ENCODE peak calls at places on chromosome 22, in seven cellular contexts. One of them, this sample, is unnamed.

GRCh38 chr22:19765477-19766234 is 5.1 kb downstream of the TBX1 start:
- DNase-seq in H7: peak; percentile 87
- DNase-seq in AG10803: peak; percentile 34
- DNase-seq in GM19239: no peak
- DNase-seq in iPS-NIHi11: no peak
- DNase-seq in NCI-H1417: no peak
- DNase-seq in coronary artery: no peak
- DNase-seq in this sample: no peak

GRCh38 chr22:35971418-35972119 is 57.1 kb downstream of the RBFOX2 start:
- DNase-seq in coronary artery: no peak
- DNase-seq in AG10803: peak; percentile 98
- DNase-seq in H7: no peak
- DNase-seq in NCI-H1417: no peak
- DNase-seq in iPS-NIHi11: no peak
- DNase-seq in GM19239: no peak
- DNase-seq in this sample: no peak

GRCh38 chr22:28025333-28025732 is 106.3 kb upstream of the PITPNB start:
- DNase-seq in H7: no peak
- DNase-seq in NCI-H1417: no peak
- DNase-seq in GM19239: no peak
- DNase-seq in AG10803: no peak
- DNase-seq in coronary artery: no peak
- DNase-seq in iPS-NIHi11: no peak
- DNase-seq in this sample: no peak

GRCh38 chr22:26846645-26847044 is 189.3 kb downstream of the MIAT start:
- DNase-seq in GM19239: no peak
- DNase-seq in iPS-NIHi11: no peak
- DNase-seq in AG10803: peak; percentile 13
- DNase-seq in NCI-H1417: no peak
- DNase-seq in coronary artery: no peak
- DNase-seq in H7: no peak
- DNase-seq in this sample: no peak

GRCh38 chr22:46149998-46150549 is at the start of gene PPARA:
- DNase-seq in GM19239: peak; percentile 99
- DNase-seq in coronary artery: peak; percentile 92
- DNase-seq in AG10803: peak; percentile 82
- DNase-seq in iPS-NIHi11: peak; percentile 99
- DNase-seq in H7: peak; percentile 100
- DNase-seq in NCI-H1417: peak; percentile 71
- DNase-seq in this sample: peak; percentile 91

GRCh38 chr22:47002692-47003091 is 240.2 kb downstream of the TBC1D22A start:
- DNase-seq in coronary artery: no peak
- DNase-seq in AG10803: no peak
- DNase-seq in NCI-H1417: no peak
- DNase-seq in iPS-NIHi11: no peak
- DNase-seq in GM19239: no peak
- DNase-seq in H7: peak; percentile 38
- DNase-seq in this sample: no peak

GRCh38 chr22:19941365-19942070 is at the start of the genes COMT and TXNRD2:
- DNase-seq in coronary artery: no peak
- DNase-seq in H7: peak; percentile 60
- DNase-seq in iPS-NIHi11: peak; percentile 90
- DNase-seq in AG10803: peak; percentile 65
- DNase-seq in GM19239: peak; percentile 88
- DNase-seq in NCI-H1417: peak; percentile 67
- DNase-seq in this sample: peak; percentile 79

GRCh38 chr22:41822289-41823057 is 10.4 kb upstream of the SREBF2 start:
- DNase-seq in iPS-NIHi11: peak; percentile 46
- DNase-seq in AG10803: peak; percentile 46
- DNase-seq in NCI-H1417: no peak
- DNase-seq in coronary artery: no peak
- DNase-seq in H7: peak; percentile 71
- DNase-seq in GM19239: peak; percentile 30
- DNase-seq in this sample: no peak

GRCh38 chr22:37972527-37972926 is 11.8 kb downstream of the SOX10 start:
- DNase-seq in NCI-H1417: no peak
- DNase-seq in H7: no peak
- DNase-seq in GM19239: no peak
- DNase-seq in AG10803: no peak
- DNase-seq in coronary artery: no peak
- DNase-seq in iPS-NIHi11: no peak
- DNase-seq in this sample: peak; percentile 10

GRCh38 chr22:26669060-26669481 is 11.7 kb downstream of the MIAT start:
- DNase-seq in GM19239: no peak
- DNase-seq in iPS-NIHi11: no peak
- DNase-seq in NCI-H1417: no peak
- DNase-seq in coronary artery: no peak
- DNase-seq in H7: peak; percentile 78
- DNase-seq in AG10803: peak; percentile 81
- DNase-seq in this sample: no peak

GRCh38 chr22:50694766-50695420 is 22.3 kb downstream of the SHANK3 start:
- DNase-seq in H7: no peak
- DNase-seq in NCI-H1417: no peak
- DNase-seq in coronary artery: no peak
- DNase-seq in GM19239: no peak
- DNase-seq in AG10803: no peak
- DNase-seq in iPS-NIHi11: no peak
- DNase-seq in this sample: no peak

GRCh38 chr22:32764330-32765116 is 37.0 kb upstream of the TIMP3 start:
- DNase-seq in iPS-NIHi11: no peak
- DNase-seq in GM19239: no peak
- DNase-seq in NCI-H1417: no peak
- DNase-seq in coronary artery: no peak
- DNase-seq in H7: no peak
- DNase-seq in AG10803: peak; percentile 93
- DNase-seq in this sample: no peak

GRCh38 chr22:30386960-30387848 is at the start of gene RNF215:
- DNase-seq in GM19239: peak; percentile 96
- DNase-seq in AG10803: peak; percentile 65
- DNase-seq in H7: peak; percentile 100
- DNase-seq in coronary artery: peak; percentile 87
- DNase-seq in iPS-NIHi11: peak; percentile 98
- DNase-seq in NCI-H1417: peak; percentile 71
- DNase-seq in this sample: peak; percentile 87

GRCh38 chr22:23888615-23889401 is 5.4 kb upstream of the MIF start:
- DNase-seq in iPS-NIHi11: no peak
- DNase-seq in GM19239: no peak
- DNase-seq in H7: peak; percentile 77
- DNase-seq in NCI-H1417: no peak
- DNase-seq in coronary artery: no peak
- DNase-seq in AG10803: peak; percentile 22
- DNase-seq in this sample: peak; percentile 52

GRCh38 chr22:47161631-47162030 is 399.2 kb downstream of the TBC1D22A start:
- DNase-seq in coronary artery: peak; percentile 33
- DNase-seq in AG10803: peak; percentile 53
- DNase-seq in H7: no peak
- DNase-seq in NCI-H1417: peak; percentile 5
- DNase-seq in iPS-NIHi11: no peak
- DNase-seq in GM19239: no peak
- DNase-seq in this sample: no peak

GRCh38 chr22:47797546-47797945 is 1035.1 kb downstream of the TBC1D22A start:
- DNase-seq in H7: no peak
- DNase-seq in iPS-NIHi11: no peak
- DNase-seq in GM19239: no peak
- DNase-seq in AG10803: no peak
- DNase-seq in NCI-H1417: no peak
- DNase-seq in coronary artery: no peak
- DNase-seq in this sample: no peak

GRCh38 chr22:42473484-42474193 is 41.4 kb upstream of the NFAM1 start:
- DNase-seq in GM19239: no peak
- DNase-seq in coronary artery: no peak
- DNase-seq in NCI-H1417: peak; percentile 27
- DNase-seq in H7: peak; percentile 58
- DNase-seq in AG10803: peak; percentile 68
- DNase-seq in iPS-NIHi11: peak; percentile 49
- DNase-seq in this sample: no peak

GRCh38 chr22:49853981-49854791 is 542 bp downstream of the ZBED4 start:
- DNase-seq in NCI-H1417: peak; percentile 30
- DNase-seq in H7: peak; percentile 89
- DNase-seq in coronary artery: no peak
- DNase-seq in iPS-NIHi11: peak; percentile 74
- DNase-seq in AG10803: peak; percentile 24
- DNase-seq in GM19239: no peak
- DNase-seq in this sample: peak; percentile 64

GRCh38 chr22:39244496-39245129 is at the start of gene PDGFB:
- DNase-seq in NCI-H1417: peak; percentile 15
- DNase-seq in GM19239: no peak
- DNase-seq in H7: peak; percentile 82
- DNase-seq in iPS-NIHi11: peak; percentile 54
- DNase-seq in AG10803: no peak
- DNase-seq in coronary artery: no peak
- DNase-seq in this sample: peak; percentile 51

GRCh38 chr22:36701941-36702640 is 1.5 kb downstream of the CACNG2 start:
- DNase-seq in GM19239: no peak
- DNase-seq in iPS-NIHi11: no peak
- DNase-seq in coronary artery: no peak
- DNase-seq in H7: no peak
- DNase-seq in AG10803: no peak
- DNase-seq in NCI-H1417: peak; percentile 26
- DNase-seq in this sample: no peak

GRCh38 chr22:48840112-48840949 is 987.3 kb downstream of the BRD1 start:
- DNase-seq in coronary artery: no peak
- DNase-seq in H7: no peak
- DNase-seq in iPS-NIHi11: no peak
- DNase-seq in GM19239: no peak
- DNase-seq in NCI-H1417: no peak
- DNase-seq in AG10803: no peak
- DNase-seq in this sample: no peak

GRCh38 chr22:42905702-42906183 is 48.7 kb upstream of the ARFGAP3 start:
- DNase-seq in iPS-NIHi11: peak; percentile 58
- DNase-seq in H7: no peak
- DNase-seq in coronary artery: no peak
- DNase-seq in NCI-H1417: peak; percentile 69
- DNase-seq in GM19239: no peak
- DNase-seq in AG10803: no peak
- DNase-seq in this sample: no peak

GRCh38 chr22:23007823-23008222 is 62.5 kb upstream of the GNAZ start:
- DNase-seq in coronary artery: no peak
- DNase-seq in H7: no peak
- DNase-seq in AG10803: peak; percentile 2
- DNase-seq in NCI-H1417: no peak
- DNase-seq in GM19239: no peak
- DNase-seq in iPS-NIHi11: no peak
- DNase-seq in this sample: no peak

GRCh38 chr22:26784772-26785171 is 127.4 kb downstream of the MIAT start:
- DNase-seq in iPS-NIHi11: no peak
- DNase-seq in NCI-H1417: no peak
- DNase-seq in coronary artery: no peak
- DNase-seq in AG10803: no peak
- DNase-seq in H7: no peak
- DNase-seq in GM19239: no peak
- DNase-seq in this sample: no peak

GRCh38 chr22:41831383-41831782 is 1.5 kb upstream of the SREBF2 start:
- DNase-seq in iPS-NIHi11: no peak
- DNase-seq in AG10803: peak; percentile 32
- DNase-seq in GM19239: no peak
- DNase-seq in H7: no peak
- DNase-seq in NCI-H1417: no peak
- DNase-seq in coronary artery: no peak
- DNase-seq in this sample: no peak

GRCh38 chr22:47154621-47155081 is 392.2 kb downstream of the TBC1D22A start:
- DNase-seq in iPS-NIHi11: no peak
- DNase-seq in AG10803: peak; percentile 73
- DNase-seq in GM19239: no peak
- DNase-seq in NCI-H1417: no peak
- DNase-seq in coronary artery: peak; percentile 79
- DNase-seq in H7: no peak
- DNase-seq in this sample: no peak

GRCh38 chr22:46588279-46589140 is 31.7 kb upstream of the GRAMD4 start:
- DNase-seq in NCI-H1417: no peak
- DNase-seq in AG10803: no peak
- DNase-seq in H7: peak; percentile 77
- DNase-seq in iPS-NIHi11: no peak
- DNase-seq in coronary artery: no peak
- DNase-seq in GM19239: no peak
- DNase-seq in this sample: no peak

GRCh38 chr22:38240734-38241252 is 32.0 kb downstream of the TMEM184B start:
- DNase-seq in NCI-H1417: peak; percentile 27
- DNase-seq in coronary artery: no peak
- DNase-seq in AG10803: peak; percentile 85
- DNase-seq in H7: peak; percentile 91
- DNase-seq in iPS-NIHi11: peak; percentile 85
- DNase-seq in GM19239: no peak
- DNase-seq in this sample: no peak

GRCh38 chr22:28034760-28035401 is 115.8 kb upstream of the PITPNB start:
- DNase-seq in iPS-NIHi11: no peak
- DNase-seq in AG10803: peak; percentile 49
- DNase-seq in GM19239: no peak
- DNase-seq in NCI-H1417: peak; percentile 74
- DNase-seq in coronary artery: peak; percentile 83
- DNase-seq in H7: no peak
- DNase-seq in this sample: no peak

GRCh38 chr22:32237021-32237420 is 18.1 kb downstream of the SLC5A4 start:
- DNase-seq in iPS-NIHi11: peak; percentile 17
- DNase-seq in coronary artery: no peak
- DNase-seq in NCI-H1417: no peak
- DNase-seq in H7: no peak
- DNase-seq in AG10803: no peak
- DNase-seq in GM19239: no peak
- DNase-seq in this sample: no peak

GRCh38 chr22:46367707-46368191 is 32.2 kb downstream of the TRMU start:
- DNase-seq in NCI-H1417: no peak
- DNase-seq in H7: peak; percentile 98
- DNase-seq in GM19239: peak; percentile 93
- DNase-seq in coronary artery: no peak
- DNase-seq in AG10803: peak; percentile 36
- DNase-seq in iPS-NIHi11: peak; percentile 96
- DNase-seq in this sample: peak; percentile 95

GRCh38 chr22:46054091-46054877 is 77.3 kb upstream of the WNT7B start:
- DNase-seq in GM19239: no peak
- DNase-seq in iPS-NIHi11: peak; percentile 60
- DNase-seq in AG10803: peak; percentile 88
- DNase-seq in H7: peak; percentile 76
- DNase-seq in NCI-H1417: no peak
- DNase-seq in coronary artery: peak; percentile 87
- DNase-seq in this sample: peak; percentile 55

GRCh38 chr22:22465782-22466181 is 42.8 kb downstream of the ZNF280B start:
- DNase-seq in NCI-H1417: no peak
- DNase-seq in H7: no peak
- DNase-seq in AG10803: no peak
- DNase-seq in coronary artery: no peak
- DNase-seq in GM19239: no peak
- DNase-seq in iPS-NIHi11: no peak
- DNase-seq in this sample: no peak

GRCh38 chr22:27405672-27406388 is 395.7 kb downstream of the MN1 start:
- DNase-seq in iPS-NIHi11: peak; percentile 87
- DNase-seq in coronary artery: no peak
- DNase-seq in H7: peak; percentile 84
- DNase-seq in GM19239: peak; percentile 25
- DNase-seq in NCI-H1417: no peak
- DNase-seq in AG10803: peak; percentile 49
- DNase-seq in this sample: peak; percentile 68

GRCh38 chr22:25025586-25025985 is 73.1 kb downstream of the KIAA1671 start:
- DNase-seq in AG10803: no peak
- DNase-seq in H7: no peak
- DNase-seq in GM19239: no peak
- DNase-seq in iPS-NIHi11: no peak
- DNase-seq in coronary artery: no peak
- DNase-seq in NCI-H1417: no peak
- DNase-seq in this sample: no peak

GRCh38 chr22:41825376-41825775 is 7.5 kb upstream of the SREBF2 start:
- DNase-seq in GM19239: no peak
- DNase-seq in H7: no peak
- DNase-seq in coronary artery: no peak
- DNase-seq in NCI-H1417: no peak
- DNase-seq in iPS-NIHi11: no peak
- DNase-seq in AG10803: no peak
- DNase-seq in this sample: no peak

GRCh38 chr22:23227380-23227779 is 47.1 kb downstream of the BCR start:
- DNase-seq in AG10803: no peak
- DNase-seq in GM19239: no peak
- DNase-seq in coronary artery: no peak
- DNase-seq in NCI-H1417: no peak
- DNase-seq in H7: no peak
- DNase-seq in iPS-NIHi11: no peak
- DNase-seq in this sample: no peak

GRCh38 chr22:49322231-49322630 is 505.4 kb downstream of the BRD1 start:
- DNase-seq in AG10803: no peak
- DNase-seq in iPS-NIHi11: no peak
- DNase-seq in coronary artery: no peak
- DNase-seq in GM19239: no peak
- DNase-seq in NCI-H1417: no peak
- DNase-seq in H7: no peak
- DNase-seq in this sample: no peak

This sample was measured in HuH-7.5.